ENCODE peak calls at places on chromosomes 6 and 20, in ten cellular contexts. K is H4; H is activated T-helper 9 cell treated with anti-CD3 and anti-CD28 coated beads, Interleukin-2, amount 50 U/mL, for 16 hours; B is stimulated activated CD8-positive, alpha-beta memory T cell treated with anti-CD3 and anti-CD28 coated beads, Interleukin-12 subunit alpha, Interleukin-12 subunit beta, amount 100 ng/mL, for 1 hour; M is prostate gland; E is psoas muscle; C is HTR-8/SVneo; O is spleen; P is hepatocyte; A is anterior cingulate cortex. I is an unnamed sample.

GRCh38 chr6:44002071-44002590 is 125.1 kb downstream of the MRPL14 start:
- DNase-seq in E (no peak), B (no peak), H (no peak), O (peak; percentile 78), K (no peak), M (no peak), A (no peak), P (peak; percentile 26), C (no peak), I (peak; percentile 81)

GRCh38 chr6:62445521-62445920 is 159.5 kb upstream of the KHDRBS2 start:
- DNase-seq in C (no peak), K (no peak), O (peak; percentile 58), M (no peak), A (no peak), P (no peak), B (no peak), E (no peak), H (no peak), I (no peak)

GRCh38 chr6:83221886-83222479 is 28.8 kb downstream of the RWDD2A start:
- DNase-seq in P (peak; percentile 72), A (no peak), M (no peak), E (no peak), C (peak; percentile 26), H (no peak), K (no peak), B (no peak), O (no peak), I (peak; percentile 38)

GRCh38 chr20:51886891-51887608 is 84.7 kb upstream of the SALL4 start:
- DNase-seq in H (no peak), B (no peak), C (no peak), E (no peak), P (no peak), K (no peak), O (no peak), M (no peak), A (no peak), I (no peak)

GRCh38 chr20:3172933-3173581 is at the start of gene LZTS3:
- DNase-seq in M (peak; percentile 39), K (peak; percentile 58), O (peak; percentile 90), E (peak; percentile 71), C (peak; percentile 80), P (peak; percentile 93), A (peak; percentile 70), H (peak; percentile 76), B (peak; percentile 76), I (peak; percentile 58)

GRCh38 chr6:110101885-110102284 is 77.6 kb downstream of the WASF1 start:
- DNase-seq in K (no peak), O (peak; percentile 73), M (no peak), A (no peak), E (no peak), P (no peak), C (no peak), B (no peak), H (no peak), I (no peak)

GRCh38 chr6:110190726-110191125 is 10.5 kb downstream of the CDC40 start:
- DNase-seq in B (no peak), E (no peak), H (no peak), O (no peak), C (no peak), K (no peak), M (no peak), A (no peak), P (no peak), I (no peak)

GRCh38 chr6:108562503-108562993 is 1.8 kb downstream of the FOXO3 start:
- DNase-seq in P (peak; percentile 87), C (peak; percentile 60), B (no peak), O (peak; percentile 84), M (peak; percentile 84), K (peak; percentile 76), A (no peak), H (no peak), E (peak; percentile 56), I (peak; percentile 91)

GRCh38 chr6:75396005-75396800 is 97.4 kb downstream of the FILIP1 start:
- DNase-seq in H (no peak), O (no peak), B (no peak), P (no peak), E (no peak), C (no peak), K (no peak), M (no peak), A (no peak), I (no peak)

GRCh38 chr6:29647927-29648642 is 8.8 kb upstream of the MOG start:
- DNase-seq in C (no peak), B (no peak), O (no peak), E (no peak), H (no peak), A (no peak), P (peak; percentile 50), K (peak; percentile 56), M (no peak), I (peak; percentile 50)

GRCh38 chr6:10193321-10193720 is 221.6 kb downstream of the TFAP2A start:
- DNase-seq in M (no peak), O (no peak), E (no peak), H (no peak), C (no peak), A (no peak), K (no peak), B (no peak), P (no peak), I (no peak)

GRCh38 chr6:27426045-27426620 is 37.6 kb downstream of the ZNF391 start:
- DNase-seq in O (no peak), H (no peak), C (no peak), P (no peak), M (no peak), B (no peak), K (no peak), E (no peak), A (peak; percentile 69), I (no peak)

GRCh38 chr6:150250826-150251225 is 108.0 kb downstream of the PPP1R14C start:
- DNase-seq in H (no peak), C (peak; percentile 59), P (peak; percentile 18), A (no peak), O (no peak), K (no peak), E (peak; percentile 27), M (peak; percentile 81), B (no peak), I (peak; percentile 20)

GRCh38 chr20:22866757-22867425 is 168.2 kb upstream of the SSTR4 start:
- DNase-seq in C (no peak), A (no peak), M (no peak), B (no peak), O (no peak), H (no peak), E (no peak), K (no peak), P (no peak), I (no peak)

GRCh38 chr20:61529354-61529753 is 277.3 kb downstream of the CDH4 start:
- DNase-seq in A (no peak), H (no peak), K (no peak), M (no peak), P (no peak), C (no peak), O (no peak), E (no peak), B (no peak), I (no peak)

GRCh38 chr6:125252891-125253290 is 48.9 kb downstream of the HDDC2 start:
- DNase-seq in K (no peak), O (no peak), B (no peak), E (no peak), A (no peak), C (no peak), P (no peak), H (no peak), M (no peak), I (no peak)

GRCh38 chr20:38290829-38291581 is 13.0 kb upstream of the BPI start:
- DNase-seq in E (peak; percentile 39), H (no peak), M (no peak), B (no peak), K (peak; percentile 84), A (no peak), O (no peak), P (peak; percentile 59), C (peak; percentile 66), I (peak; percentile 83)

GRCh38 chr20:11799131-11799800 is 118.4 kb upstream of the BTBD3 start:
- DNase-seq in E (no peak), C (no peak), A (no peak), P (peak; percentile 27), O (no peak), K (no peak), H (no peak), B (no peak), M (no peak), I (no peak)

GRCh38 chr20:61120595-61121515 is 131.2 kb upstream of the CDH4 start:
- DNase-seq in B (no peak), K (peak; percentile 76), P (peak; percentile 84), E (no peak), H (no peak), M (peak; percentile 26), C (no peak), A (no peak), O (no peak), I (peak; percentile 76)

GRCh38 chr6:21949211-21949801 is 347.5 kb downstream of the PRL start:
- DNase-seq in C (no peak), M (no peak), K (no peak), E (no peak), O (no peak), H (no peak), B (no peak), A (no peak), P (peak; percentile 52), I (peak; percentile 22)

GRCh38 chr6:128519132-128519930 is 1.1 kb downstream of the PTPRK start:
- DNase-seq in K (peak; percentile 14), H (peak; percentile 5), A (no peak), E (peak; percentile 33), C (peak; percentile 52), B (no peak), P (peak; percentile 81), O (peak; percentile 70), M (peak; percentile 68), I (peak; percentile 82)

GRCh38 chr6:164861964-164862363 is 447.4 kb downstream of the C6orf118 start:
- DNase-seq in B (no peak), M (no peak), K (no peak), E (no peak), O (no peak), A (no peak), C (no peak), H (no peak), P (no peak), I (no peak)

GRCh38 chr20:60204601-60205000 is 246.4 kb downstream of the CDH26 start:
- DNase-seq in P (no peak), O (no peak), H (no peak), K (no peak), A (no peak), B (no peak), M (no peak), E (no peak), C (no peak), I (no peak)

GRCh38 chr20:49346682-49347081 is 68.8 kb upstream of the ZNFX1 start:
- DNase-seq in P (no peak), H (no peak), B (no peak), O (no peak), M (no peak), A (no peak), K (no peak), E (no peak), C (no peak), I (no peak)

GRCh38 chr6:27684264-27685211 is 211.6 kb upstream of the ZNF184 start:
- DNase-seq in K (peak; percentile 87), B (no peak), A (peak; percentile 10), M (no peak), C (peak; percentile 49), E (no peak), P (peak; percentile 65), O (no peak), H (peak; percentile 19), I (peak; percentile 64)

GRCh38 chr20:6838181-6838826 is 70.8 kb downstream of the BMP2 start:
- DNase-seq in A (no peak), H (no peak), E (no peak), C (no peak), O (no peak), P (no peak), K (no peak), M (no peak), B (no peak), I (no peak)

GRCh38 chr6:131206463-131207251 is 71.4 kb downstream of the AKAP7 start:
- DNase-seq in H (no peak), A (no peak), C (no peak), O (no peak), B (no peak), E (no peak), K (no peak), P (no peak), M (no peak), I (no peak)

GRCh38 chr6:2440516-2440915 is 195.1 kb upstream of the GMDS start:
- DNase-seq in A (no peak), O (no peak), E (no peak), B (no peak), P (no peak), H (no peak), C (no peak), K (no peak), M (no peak), I (no peak)

I was measured in SW480.